ENCODE peak calls at places on chromosomes 11 and 22, in six cellular contexts. X is naive thymus-derived CD4-positive, alpha-beta T cell; S is mucosa of gallbladder; V is thoracic aorta; G is GM12891; H is SK-N-SH. W is an unnamed sample.

GRCh38 chr22:46740910-46741785 is 3.1 kb upstream of the CERK start:
- DNase-seq in X (no peak), S (no peak), V (no peak), G (no peak), H (no peak), W (no peak)

GRCh38 chr22:28977481-28977971 is 84.1 kb downstream of the C22orf31 start:
- DNase-seq in X (no peak), S (no peak), V (no peak), G (no peak), H (no peak), W (no peak)

GRCh38 chr11:28420099-28420498 is 311.9 kb downstream of the METTL15 start:
- DNase-seq in X (no peak), S (no peak), V (no peak), G (no peak), H (no peak), W (no peak)

GRCh38 chr11:67435031-67435726 is 2.3 kb downstream of the PTPRCAP start:
- DNase-seq in X (no peak), S (no peak), V (no peak), G (no peak), H (no peak), W (no peak)

GRCh38 chr11:78390809-78391208 is 26.8 kb downstream of the GAB2 start:
- DNase-seq in X (no peak), S (no peak), V (no peak), G (no peak), H (no peak), W (no peak)

GRCh38 chr22:19641254-19641982 is 72.9 kb upstream of the SEPTIN5 start:
- DNase-seq in X (no peak), S (peak; percentile 31), V (no peak), G (no peak), H (peak; percentile 3), W (no peak)

GRCh38 chr11:57639321-57640067 is 10.2 kb downstream of the YPEL4 start:
- DNase-seq in X (no peak), S (no peak), V (no peak), G (no peak), H (peak; percentile 66), W (no peak)

GRCh38 chr11:75280227-75280671 is 39.7 kb downstream of the TPBGL start:
- DNase-seq in X (peak; percentile 59), S (peak; percentile 82), V (peak; percentile 36), G (peak; percentile 84), H (peak; percentile 95), W (peak; percentile 87)

GRCh38 chr22:33923660-33924246 is 3.5 kb upstream of the LARGE1 start:
- DNase-seq in X (no peak), S (peak; percentile 61), V (peak; percentile 16), G (peak; percentile 23), H (peak; percentile 60), W (peak; percentile 76)

GRCh38 chr11:17314232-17314547 is 37.4 kb upstream of the NCR3LG1 start:
- DNase-seq in X (no peak), S (no peak), V (no peak), G (no peak), H (no peak), W (no peak)

GRCh38 chr11:30451167-30451566 is 128.3 kb downstream of the ARL14EP start:
- DNase-seq in X (no peak), S (no peak), V (no peak), G (no peak), H (no peak), W (no peak)

GRCh38 chr22:23458663-23459541 is 121.2 kb downstream of the IGLL1 start:
- DNase-seq in X (no peak), S (no peak), V (no peak), G (no peak), H (no peak), W (no peak)

GRCh38 chr11:126544311-126545056 is 189.0 kb downstream of the ST3GAL4 start:
- DNase-seq in X (no peak), S (no peak), V (no peak), G (no peak), H (peak; percentile 73), W (no peak)

GRCh38 chr11:70431611-70432010 is 33.3 kb downstream of the CTTN start:
- DNase-seq in X (no peak), S (no peak), V (no peak), G (no peak), H (no peak), W (no peak)

GRCh38 chr11:19953342-19953741 is 206.9 kb downstream of the DBX1 start:
- DNase-seq in X (no peak), S (no peak), V (no peak), G (no peak), H (no peak), W (no peak)

GRCh38 chr11:33687733-33688479 is 12.7 kb downstream of the C11orf91 start:
- DNase-seq in X (no peak), S (peak; percentile 57), V (no peak), G (peak; percentile 35), H (peak; percentile 71), W (no peak)